ENCODE peak calls at places on chromosomes 11 and 22, in seven cellular contexts. M, Y, A, X, J, N and P are unnamed samples.

GRCh38 chr11:34495724-34496377 is 17.7 kb downstream of the ELF5 start:
- DNase-seq in M (no peak), Y (no peak), A (no peak), X (no peak), J (no peak), N (peak; percentile 75), P (peak; percentile 92)

GRCh38 chr11:21567628-21568290 is 625.1 kb upstream of the ANO5 start:
- DNase-seq in M (no peak), Y (no peak), A (no peak), X (no peak), J (no peak), N (no peak), P (no peak)

GRCh38 chr22:23280356-23281052 is 100.2 kb downstream of the BCR start:
- DNase-seq in M (peak; percentile 28), Y (no peak), A (no peak), X (no peak), J (no peak), N (no peak), P (no peak)

GRCh38 chr11:12729941-12730340 is 55.7 kb downstream of the TEAD1 start:
- DNase-seq in M (no peak), Y (no peak), A (no peak), X (no peak), J (no peak), N (no peak), P (no peak)

GRCh38 chr11:57501951-57502350 is 13.6 kb downstream of the SLC43A1 start:
- DNase-seq in M (no peak), Y (no peak), A (no peak), X (no peak), J (no peak), N (no peak), P (no peak)

GRCh38 chr11:211295-211694 is 3.8 kb downstream of the RIC8A start:
- DNase-seq in M (no peak), Y (no peak), A (no peak), X (no peak), J (no peak), N (no peak), P (no peak)

GRCh38 chr11:120867531-120867930 is 156.4 kb upstream of the TBCEL start:
- DNase-seq in M (no peak), Y (no peak), A (peak; percentile 48), X (no peak), J (peak; percentile 51), N (no peak), P (no peak)

GRCh38 chr11:122731500-122731913 is 76.0 kb downstream of the UBASH3B start:
- DNase-seq in M (no peak), Y (no peak), A (no peak), X (no peak), J (no peak), N (peak; percentile 61), P (no peak)

GRCh38 chr11:10392680-10393079 is 62.4 kb upstream of the AMPD3 start:
- DNase-seq in M (no peak), Y (no peak), A (no peak), X (no peak), J (no peak), N (no peak), P (no peak)

GRCh38 chr11:67558084-67558772 is 25.4 kb upstream of the GSTP1 start:
- DNase-seq in M (no peak), Y (no peak), A (no peak), X (peak; percentile 61), J (no peak), N (peak; percentile 37), P (no peak)

GRCh38 chr11:118789501-118790356 is 1.2 kb downstream of the DDX6 start:
- DNase-seq in M (peak; percentile 67), Y (no peak), A (no peak), X (peak; percentile 19), J (no peak), N (no peak), P (no peak)

GRCh38 chr11:35555238-35555887 is 29.9 kb upstream of the PAMR1 start:
- DNase-seq in M (no peak), Y (no peak), A (no peak), X (no peak), J (no peak), N (no peak), P (no peak)

GRCh38 chr11:111730031-111730430 is 36.2 kb downstream of the PPP2R1B start:
- DNase-seq in M (peak; percentile 21), Y (no peak), A (no peak), X (no peak), J (no peak), N (no peak), P (no peak)

GRCh38 chr11:1767399-1768140 is 3.8 kb upstream of the CTSD start:
- DNase-seq in M (no peak), Y (no peak), A (no peak), X (no peak), J (no peak), N (no peak), P (no peak)

GRCh38 chr11:135069043-135069442 is 657.0 kb upstream of the B3GAT1 start:
- DNase-seq in M (no peak), Y (no peak), A (no peak), X (no peak), J (no peak), N (no peak), P (no peak)

GRCh38 chr11:43532046-43532445 is 148.5 kb upstream of the HSD17B12 start:
- DNase-seq in M (no peak), Y (no peak), A (no peak), X (no peak), J (no peak), N (no peak), P (no peak)

GRCh38 chr11:69497221-69497787 is 15.8 kb downstream of the LINC01488 start:
- DNase-seq in M (no peak), Y (no peak), A (no peak), X (no peak), J (peak; percentile 21), N (peak; percentile 97), P (peak; percentile 56)

GRCh38 chr11:73292481-73292880 is 15.6 kb upstream of the ARHGEF17 start:
- DNase-seq in M (no peak), Y (no peak), A (no peak), X (no peak), J (no peak), N (no peak), P (no peak)

GRCh38 chr11:44939673-44940072 is 11.0 kb downstream of the TP53I11 start:
- DNase-seq in M (peak; percentile 58), Y (peak; percentile 33), A (no peak), X (no peak), J (no peak), N (peak; percentile 7), P (no peak)

GRCh38 chr11:22957890-22958289 is 97.6 kb upstream of the CCDC179 start:
- DNase-seq in M (no peak), Y (no peak), A (no peak), X (no peak), J (no peak), N (no peak), P (no peak)

DNA sequence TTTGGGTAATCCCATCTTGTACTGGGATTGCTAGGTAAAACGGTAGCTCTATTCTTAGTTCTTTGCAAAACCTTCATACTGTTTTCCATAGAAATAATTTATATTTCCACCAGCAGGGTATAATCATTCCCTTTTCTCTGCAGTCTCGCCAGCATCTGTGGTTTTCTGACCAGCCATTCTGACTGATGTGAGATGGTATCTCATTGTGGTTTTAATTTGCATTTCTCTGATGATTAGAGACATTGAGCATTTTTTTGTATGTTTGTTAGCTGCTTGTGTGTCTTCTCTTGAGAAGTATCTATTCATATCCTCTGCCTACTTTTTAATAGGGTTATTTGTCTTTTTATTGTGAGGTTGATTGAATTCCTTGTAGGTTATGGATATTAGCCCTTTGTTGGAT is 220.9 kb downstream of the PGR start:
- DNase-seq in M (no peak), Y (no peak), A (no peak), X (no peak), J (no peak), N (no peak), P (no peak)
- TF ChIP-seq SP1 in M (no peak), Y (no peak), A (no peak), X (no peak), J (no peak), N (no peak), P (no peak)

DNA sequence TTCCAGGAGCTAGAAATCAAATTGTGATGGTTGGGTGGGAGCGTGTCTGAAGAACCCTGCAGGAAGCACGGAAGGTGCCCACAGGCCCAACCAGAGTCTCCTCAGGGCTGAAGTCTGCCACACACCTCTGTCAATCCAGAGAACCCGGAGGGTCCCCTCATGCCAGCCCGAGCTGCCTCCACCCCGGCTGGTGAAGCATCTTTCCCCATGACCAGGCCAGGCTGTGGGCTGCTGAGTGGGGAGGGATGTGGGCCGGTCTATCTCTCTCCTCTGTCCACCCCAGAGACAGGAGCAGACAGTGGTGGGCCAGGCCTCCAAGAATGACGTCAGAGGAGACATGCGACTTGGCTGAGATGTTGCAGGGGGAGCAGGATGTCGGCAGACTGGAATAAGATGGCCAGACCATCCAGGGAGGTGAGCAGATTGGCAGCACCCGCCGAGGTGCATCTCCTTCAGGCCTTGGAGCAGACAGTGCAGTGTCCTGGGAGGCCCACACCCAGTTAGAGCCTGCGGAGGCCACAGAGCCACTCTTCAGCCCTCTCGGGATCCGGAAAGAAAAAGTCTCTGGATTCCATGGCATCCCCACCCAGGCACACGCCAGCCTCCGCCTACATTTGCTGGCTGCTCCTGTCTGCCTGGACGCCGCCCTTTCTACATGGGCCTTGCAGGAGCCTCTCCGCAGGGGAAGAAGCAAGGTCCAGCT is 1524.9 kb downstream of the BRD1 start:
- DNase-seq in M (no peak), Y (no peak), A (no peak), X (no peak), J (no peak), N (no peak), P (no peak)
- TF ChIP-seq SP1 in M (no peak), Y (no peak), A (no peak), X (no peak), J (no peak), N (no peak), P (no peak)

GRCh38 chr11:102930451-102930850 is 25.1 kb downstream of the MMP13 start:
- DNase-seq in M (no peak), Y (no peak), A (no peak), X (no peak), J (no peak), N (no peak), P (no peak)
- TF ChIP-seq SP1 in M (no peak), Y (no peak), A (no peak), X (no peak), J (no peak), N (no peak), P (no peak)

GRCh38 chr11:84215671-84216070 is 929.5 kb upstream of the CCDC90B start:
- DNase-seq in M (no peak), Y (no peak), A (no peak), X (no peak), J (no peak), N (no peak), P (no peak)

GRCh38 chr11:84218318-84218717 is 932.2 kb upstream of the CCDC90B start:
- DNase-seq in M (no peak), Y (no peak), A (no peak), X (no peak), J (no peak), N (no peak), P (no peak)

GRCh38 chr11:84214557-84214956 is 928.4 kb upstream of the CCDC90B start:
- DNase-seq in M (no peak), Y (no peak), A (no peak), X (no peak), J (no peak), N (no peak), P (no peak)

GRCh38 chr11:84212467-84213390 is 926.6 kb upstream of the CCDC90B start:
- DNase-seq in M (no peak), Y (no peak), A (no peak), X (no peak), J (no peak), N (peak; percentile 27), P (no peak)
- TF ChIP-seq SP1 in M (no peak), Y (no peak), A (no peak), X (no peak), J (no peak), N (no peak), P (no peak)